ENCODE peak calls at places on chromosomes 13 and 19, in six cellular contexts. O is endothelial cell of umbilical vein, G is suprapubic skin, J is K562, Y is transverse colon, R is GM23338. C is an unnamed sample.

GRCh38 chr13:100550433-100550832 is 38.2 kb downstream of the GGACT start:
- DNase-seq in R (no peak), G (no peak), Y (no peak), J (no peak), O (no peak), C (no peak)

GRCh38 chr19:17079710-17080440 is 4.3 kb downstream of the MYO9B start:
- DNase-seq in R (no peak), Y (peak), G (peak), O (peak), J (no peak), C (peak)

GRCh38 chr19:52789440-52789839 is 2.8 kb upstream of the ZNF600 start:
- DNase-seq in O (no peak), G (no peak), J (no peak), R (no peak), Y (no peak), C (no peak)

GRCh38 chr13:29849731-29850212 is 645 bp downstream of the UBL3 start:
- DNase-seq in G (peak), J (peak), R (peak), O (peak), Y (peak), C (peak)

GRCh38 chr19:51798958-51799310 is 4.0 kb downstream of the FPR3 start:
- DNase-seq in O (no peak), Y (peak), G (no peak), J (no peak), R (no peak), C (no peak)

GRCh38 chr13:59774511-59774911 is 389.2 kb downstream of the DIAPH3 start:
- DNase-seq in O (no peak), G (no peak), R (peak), Y (no peak), J (no peak), C (no peak)

GRCh38 chr19:34837262-34837661 is 64.2 kb upstream of the ZNF599 start:
- DNase-seq in J (no peak), O (peak), R (no peak), G (no peak), Y (peak), C (peak)

GRCh38 chr19:41995959-41996797 is 2.1 kb upstream of the ATP1A3 start:
- DNase-seq in O (no peak), J (peak), G (no peak), Y (no peak), R (peak), C (no peak)

GRCh38 chr19:10364644-10365043 is 15.7 kb downstream of the TYK2 start:
- DNase-seq in R (no peak), O (no peak), J (peak), Y (no peak), G (no peak), C (no peak)

GRCh38 chr19:5143471-5144411 is 174.8 kb downstream of the KDM4B start:
- DNase-seq in G (no peak), R (no peak), O (no peak), J (no peak), Y (no peak), C (no peak)

GRCh38 chr13:91017031-91017668 is 330.3 kb upstream of the MIR17HG start:
- DNase-seq in G (no peak), O (peak), J (peak), R (peak), Y (no peak), C (no peak)

GRCh38 chr13:50290186-50290585 is 274.9 kb downstream of the KCNRG start:
- DNase-seq in R (no peak), Y (no peak), O (no peak), J (no peak), G (no peak), C (no peak)

GRCh38 chr19:8922591-8922990 is 87.6 kb downstream of the MUC16 start:
- DNase-seq in R (no peak), J (peak), O (no peak), Y (no peak), G (no peak), C (no peak)

GRCh38 chr13:59568306-59568705 is 595.4 kb downstream of the DIAPH3 start:
- DNase-seq in R (peak), J (no peak), O (peak), G (no peak), Y (no peak), C (no peak)

GRCh38 chr19:10808937-10809655 is 26.9 kb downstream of the TMED1 start:
- DNase-seq in Y (no peak), R (no peak), J (peak), G (no peak), O (no peak), C (no peak)

GRCh38 chr19:1183543-1184172 is 9.6 kb upstream of the SBNO2 start:
- DNase-seq in R (no peak), J (no peak), G (no peak), O (peak), Y (peak), C (no peak)

GRCh38 chr19:33234092-33234491 is 8.4 kb upstream of the SLC7A10 start:
- DNase-seq in J (no peak), Y (no peak), G (no peak), O (no peak), R (no peak), C (no peak)

GRCh38 chr19:48085904-48086864 is 24.4 kb downstream of the PLA2G4C start:
- DNase-seq in G (no peak), Y (no peak), R (peak), O (no peak), J (no peak), C (no peak)

GRCh38 chr19:55212447-55212846 is 3.1 kb upstream of the PTPRH start:
- DNase-seq in J (peak), O (peak), R (peak), Y (peak), G (no peak), C (no peak)

GRCh38 chr13:91588541-91588940 is 190.1 kb downstream of the GPC5 start:
- DNase-seq in R (no peak), J (no peak), Y (no peak), O (no peak), G (no peak), C (no peak)

GRCh38 chr13:61779456-61779855 is 363.8 kb upstream of the PCDH20 start:
- DNase-seq in J (no peak), G (no peak), O (no peak), Y (no peak), R (peak), C (no peak)

GRCh38 chr13:34733720-34734119 is 208.3 kb upstream of the NBEA start:
- DNase-seq in J (no peak), G (no peak), Y (no peak), O (no peak), R (no peak), C (no peak)

GRCh38 chr19:58277748-58278147 is 1.0 kb upstream of the ZNF8 start:
- DNase-seq in R (no peak), G (no peak), Y (no peak), O (no peak), J (no peak), C (no peak)

GRCh38 chr13:97255515-97255999 is 33.4 kb downstream of the MBNL2 start:
- DNase-seq in Y (no peak), G (no peak), R (no peak), O (no peak), J (no peak), C (no peak)

GRCh38 chr19:16791942-16792341 is 37.3 kb upstream of the SIN3B start:
- DNase-seq in R (no peak), J (no peak), G (no peak), O (no peak), Y (no peak), C (no peak)

GRCh38 chr13:25770601-25771000 is 281.2 kb downstream of the SHISA2 start:
- DNase-seq in Y (no peak), R (no peak), O (no peak), J (no peak), G (no peak), C (no peak)

GRCh38 chr13:103859952-103860351 is 793.7 kb upstream of the SLC10A2 start:
- DNase-seq in O (no peak), R (no peak), Y (no peak), J (no peak), G (no peak), C (no peak)

GRCh38 chr19:40235238-40236025 is 8.9 kb upstream of the CCNP start:
- DNase-seq in J (peak), R (peak), O (no peak), Y (no peak), G (no peak), C (no peak)

DNA sequence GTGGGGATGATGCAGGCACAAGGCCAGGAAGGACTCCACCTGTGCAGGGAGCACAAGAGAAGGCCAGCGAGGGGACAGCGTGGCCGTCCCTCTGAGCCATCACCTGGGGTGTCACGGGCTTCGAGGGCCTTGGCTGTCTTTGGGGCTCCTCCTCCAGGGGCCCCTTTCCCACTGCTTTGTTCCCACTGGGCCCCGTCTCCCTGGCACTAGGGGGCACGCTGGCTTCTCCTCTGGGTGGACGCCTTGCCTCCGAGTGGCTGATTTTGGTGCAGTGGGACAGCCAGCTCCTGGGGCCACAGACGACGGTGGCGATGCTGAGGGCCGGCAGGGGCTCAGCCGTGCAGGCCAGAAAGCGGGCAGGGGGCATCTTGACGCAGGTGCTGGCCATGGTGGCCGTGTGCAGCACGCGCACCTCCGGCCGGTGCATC is 43.2 kb upstream of the GRTP1 start:
- DNase-seq in J (no peak), Y (no peak), R (no peak), O (no peak), G (peak), C (no peak)
- TF ChIP-seq POLR2AphosphoS5 in J (no peak), Y (no peak), R (no peak), O (no peak), G (no peak), C (no peak)

DNA sequence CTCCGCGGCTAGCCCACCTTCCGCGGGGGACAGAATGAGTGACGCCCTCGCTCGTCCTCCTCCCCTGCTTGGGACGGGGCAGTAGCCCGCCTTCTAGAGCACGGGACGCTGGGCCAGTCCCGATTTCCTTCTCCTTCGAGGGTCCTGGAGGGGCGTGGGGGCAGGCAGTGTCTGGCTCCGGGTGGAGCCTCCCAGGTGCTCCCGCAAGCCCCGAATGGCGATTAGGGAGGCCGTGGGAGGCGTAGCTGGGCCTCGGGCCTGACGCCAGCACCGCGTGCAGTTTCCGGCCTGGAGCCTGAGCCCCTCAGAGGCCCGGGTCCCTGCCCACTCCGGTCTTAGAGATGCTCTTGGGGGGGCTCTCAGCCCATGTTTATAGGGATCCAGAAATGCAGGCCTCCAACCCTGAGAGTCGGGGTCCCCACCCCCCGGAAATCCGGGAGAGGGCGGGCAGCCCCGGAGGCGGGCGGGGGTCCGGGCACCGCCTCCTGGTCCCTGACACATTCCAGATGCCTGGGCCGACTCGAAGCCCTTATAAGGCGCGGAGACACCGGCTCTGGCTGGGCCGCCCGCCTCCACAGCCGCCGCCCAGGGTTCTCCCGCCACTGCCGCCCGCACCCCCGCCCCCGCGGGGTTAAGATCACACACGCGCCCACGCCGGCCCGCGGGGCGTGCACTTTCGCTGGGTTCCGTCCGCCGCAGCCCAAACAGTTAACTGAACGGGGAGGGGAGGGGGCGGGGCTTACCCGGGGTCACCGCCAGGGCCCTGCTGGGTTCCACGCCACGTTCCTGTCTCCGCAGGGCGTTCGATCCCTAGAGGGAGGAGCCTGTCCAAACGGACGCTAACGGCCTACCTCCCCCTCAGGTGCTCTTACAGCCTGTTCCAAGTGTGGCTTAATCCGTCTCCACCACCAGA is 1.5 kb downstream of the MYADM start:
- DNase-seq in G (peak), J (peak), O (peak), R (peak), Y (peak), C (peak)
- TF ChIP-seq CTCF in G (peak), J (peak), O (no peak), R (no peak), Y (peak), C (peak)

GRCh38 chr19:35939307-35940077 is 3.3 kb downstream of the LRFN3 start:
- DNase-seq in O (no peak), R (no peak), G (no peak), J (no peak), Y (no peak), C (no peak)

GRCh38 chr19:35936738-35937268 is 629 bp downstream of the LRFN3 start:
- DNase-seq in G (no peak), R (peak), Y (no peak), J (no peak), O (no peak), C (no peak)

GRCh38 chr19:35940078-35940775 is 4.1 kb downstream of the LRFN3 start:
- DNase-seq in J (no peak), R (no peak), G (no peak), O (no peak), Y (no peak), C (no peak)

GRCh38 chr19:35937345-35938281 is 1.4 kb downstream of the LRFN3 start:
- DNase-seq in R (no peak), O (no peak), G (no peak), J (no peak), Y (no peak), C (no peak)

DNA sequence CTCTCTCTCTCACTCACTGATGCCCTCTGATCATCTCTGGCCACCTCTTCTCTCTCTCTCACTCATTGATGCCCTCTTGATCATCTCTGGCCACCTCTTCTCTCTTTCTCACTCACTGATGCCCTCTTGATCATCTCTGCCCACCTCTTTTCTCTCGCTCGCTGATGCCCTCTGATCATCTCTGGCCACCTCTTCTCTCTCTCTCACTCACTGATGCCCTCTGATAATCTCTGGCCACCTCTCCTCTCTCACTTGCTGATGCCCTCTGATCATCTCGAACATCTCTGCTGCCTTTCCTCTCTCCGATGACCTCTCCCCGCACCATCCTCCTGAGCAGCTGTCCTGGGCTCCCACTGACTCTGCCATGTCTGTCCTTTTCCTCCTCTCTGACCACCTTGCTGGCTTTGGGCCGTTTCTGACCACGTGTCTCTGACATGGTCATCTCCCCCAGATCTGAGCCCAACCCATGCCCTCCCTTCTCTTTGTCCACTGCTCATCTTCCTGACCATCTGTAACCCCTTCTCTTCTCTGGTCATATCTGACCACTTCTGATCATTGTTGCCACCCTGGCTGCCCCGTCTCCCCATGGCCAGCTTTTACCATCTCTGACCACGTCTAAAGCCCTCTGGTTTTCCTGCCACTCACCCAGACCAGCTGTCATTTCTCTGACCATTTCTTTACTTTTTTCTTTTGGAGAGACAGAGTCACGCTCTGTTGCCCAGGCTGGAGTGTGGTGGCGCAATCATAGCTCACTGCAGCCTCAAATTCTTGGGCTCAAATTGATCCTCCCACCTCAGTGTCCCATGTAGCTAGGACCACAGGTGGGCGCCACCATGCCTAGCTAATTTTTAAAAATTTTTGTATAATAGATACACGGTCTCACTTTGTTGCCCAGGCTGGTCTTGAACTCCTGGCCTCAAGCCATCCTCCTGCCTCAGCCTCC is 2.4 kb downstream of the LRFN3 start:
- DNase-seq in G (no peak), J (no peak), Y (no peak), R (no peak), O (no peak), C (no peak)
- H3K4me3 ChIP-seq in G (peak), J (no peak), Y (no peak), R (peak), O (no peak), C (no peak)

GRCh38 chr19:38705197-38706019 is 38.9 kb downstream of the CAPN12 start:
- DNase-seq in G (no peak), J (no peak), O (no peak), R (no peak), Y (no peak), C (no peak)

GRCh38 chr19:38709119-38709518 is 35.2 kb downstream of the CAPN12 start:
- DNase-seq in J (no peak), O (no peak), Y (no peak), G (no peak), R (no peak), C (no peak)

GRCh38 chr19:38708413-38709024 is 35.8 kb downstream of the CAPN12 start:
- DNase-seq in Y (no peak), O (no peak), J (no peak), G (no peak), R (no peak), C (no peak)

GRCh38 chr19:38706792-38707511 is 37.3 kb downstream of the CAPN12 start:
- DNase-seq in Y (no peak), O (peak), J (no peak), R (peak), G (no peak), C (no peak)

GRCh38 chr19:38707512-38708114 is 36.7 kb downstream of the CAPN12 start:
- DNase-seq in Y (no peak), O (peak), J (no peak), G (peak), R (no peak), C (peak)
- TF ChIP-seq POLR2AphosphoS5 in Y (no peak), O (peak), J (no peak), G (peak), R (no peak), C (peak)

GRCh38 chr19:13864223-13864512 is 12.8 kb upstream of the NANOS3 start:
- DNase-seq in J (no peak), G (no peak), Y (no peak), O (no peak), R (no peak), C (no peak)

GRCh38 chr19:13866463-13867046 is 10.4 kb upstream of the NANOS3 start:
- DNase-seq in R (no peak), G (no peak), O (no peak), J (no peak), Y (no peak), C (no peak)

GRCh38 chr19:13865578-13866462 is 11.1 kb upstream of the NANOS3 start:
- DNase-seq in R (no peak), J (peak), G (no peak), O (no peak), Y (no peak), C (no peak)

GRCh38 chr19:13865243-13865577 is 11.7 kb upstream of the NANOS3 start:
- DNase-seq in O (no peak), G (no peak), R (no peak), J (peak), Y (no peak), C (no peak)

DNA sequence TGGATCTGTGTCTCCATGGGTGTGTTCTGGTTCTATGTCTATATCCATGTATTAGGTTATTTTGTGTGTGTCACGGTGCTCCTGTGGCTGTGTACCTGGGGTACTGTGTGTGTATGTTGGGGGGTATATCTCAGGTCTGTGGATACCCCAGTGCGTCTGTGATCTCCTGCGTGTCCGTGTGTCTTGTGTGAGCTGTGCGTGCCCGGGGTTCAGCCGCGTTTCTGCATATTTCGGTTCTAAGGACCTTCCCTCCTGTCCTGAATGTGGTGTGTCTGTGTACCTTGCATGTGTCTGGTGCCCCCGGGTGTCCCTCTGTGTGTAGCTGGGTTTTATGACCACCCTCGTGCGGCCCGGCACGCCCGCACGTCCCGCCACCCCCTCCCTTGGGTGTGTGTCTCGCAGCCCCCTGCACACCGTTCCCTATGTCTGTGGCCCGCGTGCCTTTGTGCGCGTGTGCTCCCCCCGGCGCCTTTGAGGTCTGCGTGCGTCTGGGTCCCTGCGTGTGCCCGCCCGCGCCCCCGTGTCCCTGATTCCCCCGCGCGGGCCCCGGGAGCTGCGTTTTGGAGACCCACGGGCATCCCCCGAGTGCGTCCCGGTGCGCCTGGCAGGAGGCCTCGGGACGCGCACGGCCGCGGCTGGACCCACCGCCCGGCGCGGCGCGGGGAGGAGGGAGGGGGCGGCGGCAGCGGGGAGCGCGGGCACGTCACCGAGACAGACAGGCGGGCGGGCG is 12.3 kb upstream of the NANOS3 start:
- DNase-seq in G (no peak), Y (no peak), O (no peak), R (no peak), J (peak), C (no peak)
- TF ChIP-seq CTCF in G (no peak), Y (no peak), O (no peak), R (no peak), J (no peak), C (no peak)

GRCh38 chr19:2579678-2580280 is 103.9 kb downstream of the GADD45B start:
- DNase-seq in G (peak), J (no peak), R (no peak), Y (no peak), O (no peak), C (no peak)
- H3K4me3 ChIP-seq in G (peak), J (no peak), R (peak), Y (no peak), O (peak), C (peak)

GRCh38 chr13:44158055-44158655 is 215.5 kb upstream of the SERP2 start:
- DNase-seq in Y (no peak), J (no peak), G (no peak), R (no peak), O (no peak), C (no peak)

GRCh38 chr13:44153536-44153935 is 220.1 kb upstream of the SERP2 start:
- DNase-seq in Y (no peak), J (no peak), R (no peak), O (no peak), G (no peak), C (no peak)

GRCh38 chr13:44157614-44158013 is 216.0 kb upstream of the SERP2 start:
- DNase-seq in J (no peak), R (no peak), Y (no peak), G (no peak), O (no peak), C (no peak)

GRCh38 chr13:44156294-44156658 is 217.3 kb upstream of the SERP2 start:
- DNase-seq in O (no peak), J (no peak), R (no peak), Y (no peak), G (no peak), C (no peak)

GRCh38 chr13:44155422-44156293 is 218.0 kb upstream of the SERP2 start:
- DNase-seq in G (no peak), O (peak), R (peak), J (peak), Y (peak), C (peak)
- TF ChIP-seq POLR2AphosphoS5 in G (no peak), O (no peak), R (no peak), J (no peak), Y (peak), C (peak)